ENCODE peak calls at places on chromosome 22, in ten cellular contexts. E, W, C, B, Z, F, Y, A, D and N are unnamed samples.

GRCh38 chr22:30424471-30425326 is 869 bp upstream of the MTFP1 start:
- DNase-seq in E (no peak), W (no peak), C (no peak), B (peak), Z (no peak), F (no peak), Y (peak), A (no peak), D (peak), N (no peak)

GRCh38 chr22:49368976-49369725 is 458.5 kb downstream of the BRD1 start:
- DNase-seq in E (no peak), W (peak), C (no peak), B (peak), Z (peak), F (no peak), Y (no peak), A (no peak), D (no peak), N (no peak)

GRCh38 chr22:17562906-17563870 is at the start of gene SLC25A18:
- DNase-seq in E (no peak), W (peak), C (no peak), B (peak), Z (peak), F (peak), Y (no peak), A (no peak), D (no peak), N (no peak)

GRCh38 chr22:27463121-27463520 is 338.4 kb downstream of the MN1 start:
- DNase-seq in E (no peak), W (no peak), C (no peak), B (no peak), Z (no peak), F (no peak), Y (no peak), A (no peak), D (peak), N (no peak)

GRCh38 chr22:46744581-46744980 is 6.5 kb upstream of the CERK start:
- DNase-seq in E (peak), W (no peak), C (no peak), B (no peak), Z (peak), F (no peak), Y (no peak), A (no peak), D (no peak), N (no peak)

GRCh38 chr22:49999901-50000586 is 12.5 kb downstream of the IL17REL start:
- DNase-seq in E (peak), W (no peak), C (no peak), B (no peak), Z (peak), F (no peak), Y (no peak), A (no peak), D (no peak), N (no peak)

GRCh38 chr22:24411256-24412004 is 16.0 kb upstream of the ADORA2A start:
- DNase-seq in E (no peak), W (no peak), C (no peak), B (no peak), Z (peak), F (no peak), Y (no peak), A (no peak), D (no peak), N (no peak)

GRCh38 chr22:27344546-27344945 is 457.0 kb downstream of the MN1 start:
- DNase-seq in E (no peak), W (no peak), C (no peak), B (no peak), Z (no peak), F (no peak), Y (no peak), A (no peak), D (no peak), N (no peak)

GRCh38 chr22:46609724-46610161 is 10.4 kb upstream of the GRAMD4 start:
- DNase-seq in E (no peak), W (no peak), C (no peak), B (no peak), Z (no peak), F (no peak), Y (no peak), A (no peak), D (no peak), N (no peak)

DNA sequence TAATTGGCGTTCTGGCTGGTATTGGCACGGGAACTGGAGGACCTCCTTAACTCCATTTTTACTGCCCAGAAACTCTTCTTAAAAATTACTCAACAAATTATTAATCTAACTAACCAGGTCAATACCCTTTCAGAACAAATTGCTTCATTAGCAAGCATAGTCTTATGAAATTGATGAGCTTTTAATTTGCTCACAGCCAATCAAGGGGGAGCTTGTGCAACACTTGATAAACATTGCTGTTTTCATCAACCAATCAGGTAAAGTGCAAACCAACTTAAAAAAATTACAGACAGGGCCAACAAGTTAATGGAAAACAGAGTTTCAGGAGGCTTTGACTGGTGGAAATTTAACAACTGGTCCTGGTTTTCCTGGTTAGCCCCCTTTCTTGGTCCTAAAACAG is 4.6 kb upstream of the APOL3 start:
- DNase-seq in E (no peak), W (no peak), C (no peak), B (no peak), Z (no peak), F (no peak), Y (no peak), A (no peak), D (no peak), N (no peak)
- H3K27ac ChIP-seq in E (peak), W (no peak), C (no peak), B (no peak), Z (no peak), F (no peak), Y (peak), A (no peak), D (no peak), N (no peak)

DNA sequence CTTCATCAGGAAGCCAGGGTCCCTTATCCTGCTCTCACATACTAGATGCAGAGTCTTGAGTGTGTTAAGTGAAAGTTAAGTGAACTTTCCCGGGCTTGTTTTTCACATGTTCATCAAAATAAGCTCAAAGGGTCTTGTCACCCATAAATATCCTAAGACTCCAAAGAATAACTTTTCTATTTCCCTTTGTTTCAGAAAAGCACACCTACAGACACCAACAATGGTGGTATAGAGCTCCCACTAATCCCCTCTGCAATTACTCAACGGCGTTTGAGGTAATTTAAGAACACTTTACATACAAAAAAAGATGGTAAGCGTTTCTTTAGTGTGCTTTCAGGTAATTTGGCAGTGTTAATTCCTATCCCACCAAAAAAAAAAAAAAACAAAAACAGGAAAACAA is 2.5 kb downstream of the PRR14L start:
- DNase-seq in E (no peak), W (no peak), C (no peak), B (no peak), Z (no peak), F (no peak), Y (no peak), A (no peak), D (no peak), N (no peak)
- H3K27ac ChIP-seq in E (no peak), W (no peak), C (no peak), B (no peak), Z (no peak), F (no peak), Y (no peak), A (no peak), D (no peak), N (no peak)

DNA sequence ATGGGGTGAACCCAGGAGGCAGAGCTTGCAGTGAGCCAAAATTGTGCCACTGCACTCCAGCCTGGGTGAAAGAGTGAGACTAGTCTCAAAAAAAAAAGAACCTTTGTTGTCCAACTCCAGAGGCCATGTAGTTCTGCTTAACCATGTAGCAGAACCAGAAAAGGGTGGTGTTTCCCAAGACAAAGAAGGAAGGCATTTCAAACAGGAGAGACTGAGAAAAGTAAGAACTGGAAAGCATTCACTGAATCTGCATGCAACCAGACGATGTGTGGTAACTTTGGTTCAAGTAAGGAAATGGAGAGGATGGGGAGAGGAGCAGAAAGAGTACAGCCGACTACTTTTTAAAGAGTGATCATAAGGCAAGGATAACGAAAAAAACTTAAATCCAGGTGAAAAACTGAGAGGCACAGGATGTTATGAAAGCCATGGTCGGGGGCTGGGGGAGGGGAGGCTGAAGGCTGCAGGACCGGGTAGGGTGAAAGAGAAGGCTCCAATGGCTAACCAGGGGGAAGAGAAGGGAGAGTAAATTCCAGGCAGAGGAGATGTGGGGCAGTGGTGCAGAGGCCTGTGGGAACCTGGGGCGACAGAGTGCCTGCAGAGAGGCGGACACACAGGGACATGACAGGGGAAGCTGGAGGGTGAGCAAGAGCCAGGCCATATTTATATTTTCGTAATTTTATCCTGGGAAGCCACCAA is 48.8 kb downstream of the MAPK1 start:
- DNase-seq in E (no peak), W (no peak), C (no peak), B (peak), Z (peak), F (no peak), Y (no peak), A (no peak), D (no peak), N (no peak)
- H3K27ac ChIP-seq in E (peak), W (no peak), C (no peak), B (no peak), Z (peak), F (no peak), Y (no peak), A (peak), D (no peak), N (no peak)

GRCh38 chr22:40285508-40285907 is 60.8 kb upstream of the ADSL start:
- DNase-seq in E (no peak), W (no peak), C (no peak), B (no peak), Z (no peak), F (no peak), Y (no peak), A (no peak), D (no peak), N (no peak)

GRCh38 chr22:40294696-40295095 is 51.6 kb upstream of the ADSL start:
- DNase-seq in E (no peak), W (no peak), C (no peak), B (no peak), Z (no peak), F (no peak), Y (no peak), A (no peak), D (no peak), N (no peak)

DNA sequence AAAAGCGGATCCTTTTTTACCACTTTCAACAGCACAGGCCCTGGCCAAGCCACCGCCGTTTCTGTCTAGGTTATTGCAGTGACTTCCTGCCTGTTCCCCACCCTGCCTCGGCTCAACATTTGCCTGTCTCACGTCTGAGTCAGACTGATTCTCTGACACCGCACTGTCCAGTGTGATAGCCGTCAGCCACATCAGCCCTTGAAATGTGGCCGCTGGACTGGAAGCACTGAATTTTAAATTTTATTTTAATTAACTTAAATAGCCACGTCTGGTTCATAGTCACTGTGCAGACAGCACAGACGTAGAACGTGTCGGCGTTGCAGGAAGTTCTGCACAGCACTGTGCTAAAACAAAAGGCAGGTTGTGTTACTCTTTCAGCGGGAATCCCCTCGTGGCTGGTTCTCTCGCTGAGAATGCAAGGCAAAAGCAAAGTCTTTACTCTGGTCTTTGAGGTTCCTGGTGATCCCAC is 56.3 kb upstream of the ADSL start:
- DNase-seq in E (peak), W (no peak), C (peak), B (no peak), Z (no peak), F (no peak), Y (no peak), A (peak), D (no peak), N (no peak)
- H3K27ac ChIP-seq in E (peak), W (no peak), C (peak), B (no peak), Z (no peak), F (no peak), Y (peak), A (peak), D (no peak), N (no peak)